ENCODE peak calls at places on chromosome 17, in five cellular contexts. S is stomach, R is A549, P is heart right ventricle, L is left ventricle myocardium inferior. D is an unnamed sample.

GRCh38 chr17:65039349-65039988 is 17.1 kb downstream of the GNA13 start:
- DNase-seq in L (no peak), P (no peak), R (no peak), S (no peak), D (peak; percentile 81)

GRCh38 chr17:68204736-68205135 is 43.1 kb upstream of the AMZ2 start:
- DNase-seq in P (peak; percentile 38), R (no peak), S (no peak), L (peak; percentile 31), D (no peak)

GRCh38 chr17:17693253-17693954 is 12.1 kb downstream of the RAI1 start:
- DNase-seq in R (peak; percentile 70), P (peak; percentile 63), S (peak; percentile 90), L (peak; percentile 70), D (no peak)

GRCh38 chr17:82332669-82333278 is 792 bp downstream of the SECTM1 start:
- DNase-seq in R (peak; percentile 58), P (peak; percentile 43), L (peak; percentile 48), S (peak; percentile 56), D (no peak)

GRCh38 chr17:55458977-55459376 is 37.3 kb upstream of the MMD start:
- DNase-seq in R (peak; percentile 61), P (no peak), S (no peak), L (no peak), D (no peak)

GRCh38 chr17:15213381-15214087 is 51.6 kb downstream of the PMP22 start:
- DNase-seq in L (no peak), S (no peak), P (no peak), R (peak; percentile 34), D (no peak)

GRCh38 chr17:45791935-45792334 is 7.8 kb downstream of the CRHR1 start:
- DNase-seq in L (no peak), P (no peak), S (peak; percentile 35), R (peak; percentile 28), D (peak; percentile 12)

GRCh38 chr17:72123964-72124791 is 3.4 kb downstream of the SOX9 start:
- DNase-seq in L (no peak), R (no peak), S (no peak), P (peak; percentile 23), D (no peak)

GRCh38 chr17:38327936-38328335 is 15.8 kb downstream of the GPR179 start:
- DNase-seq in R (no peak), P (no peak), L (no peak), S (no peak), D (no peak)

GRCh38 chr17:64147110-64148016 is 17.4 kb upstream of the ERN1 start:
- DNase-seq in P (no peak), R (peak; percentile 37), L (no peak), S (no peak), D (no peak)

GRCh38 chr17:20908373-20909273 is 134.2 kb downstream of the USP22 start:
- DNase-seq in S (peak; percentile 84), P (peak; percentile 94), L (peak; percentile 91), R (peak; percentile 89), D (no peak)

GRCh38 chr17:62101519-62101918 is 36.4 kb upstream of the MED13 start:
- DNase-seq in R (no peak), L (no peak), S (no peak), P (no peak), D (no peak)

GRCh38 chr17:7704601-7705268 is at the start of gene EFNB3:
- DNase-seq in S (no peak), P (no peak), R (peak; percentile 38), L (no peak), D (no peak)

GRCh38 chr17:17721140-17721668 is 39.9 kb downstream of the RAI1 start:
- DNase-seq in S (no peak), P (no peak), R (no peak), L (no peak), D (no peak)

GRCh38 chr17:69960755-69961154 is 114.3 kb upstream of the KCNJ16 start:
- DNase-seq in P (peak; percentile 39), R (no peak), L (peak; percentile 55), S (peak; percentile 62), D (no peak)

GRCh38 chr17:8859029-8859803 is 8.3 kb downstream of the PIK3R6 start:
- DNase-seq in L (no peak), S (no peak), R (no peak), P (no peak), D (no peak)

GRCh38 chr17:77180503-77181330 is 39.9 kb downstream of the SEC14L1 start:
- DNase-seq in P (no peak), R (no peak), S (no peak), L (no peak), D (no peak)

GRCh38 chr17:6755731-6756184 is at the start of gene XAF1:
- DNase-seq in L (peak; percentile 26), P (peak; percentile 32), S (peak; percentile 46), R (no peak), D (no peak)

GRCh38 chr17:55577011-55577586 is 65.8 kb upstream of the SMIM36 start:
- DNase-seq in P (peak; percentile 33), L (peak; percentile 53), S (no peak), R (no peak), D (no peak)

GRCh38 chr17:76248013-76248782 is 7.9 kb upstream of the RNF157 start:
- DNase-seq in R (no peak), P (no peak), L (no peak), S (peak; percentile 28), D (no peak)

GRCh38 chr17:57861000-57861736 is 11.3 kb upstream of the MRPS23 start:
- DNase-seq in R (peak; percentile 90), L (peak; percentile 64), S (peak; percentile 84), P (peak; percentile 56), D (no peak)

GRCh38 chr17:57861737-57862409 is 12.0 kb upstream of the MRPS23 start:
- DNase-seq in L (peak; percentile 78), S (peak; percentile 70), R (peak; percentile 65), P (peak; percentile 74), D (no peak)

GRCh38 chr17:57864273-57864672 is 14.4 kb upstream of the MRPS23 start:
- DNase-seq in R (no peak), S (no peak), P (no peak), L (no peak), D (no peak)

GRCh38 chr17:57862410-57862989 is 12.7 kb upstream of the MRPS23 start:
- DNase-seq in L (no peak), P (no peak), S (no peak), R (no peak), D (no peak)

DNA sequence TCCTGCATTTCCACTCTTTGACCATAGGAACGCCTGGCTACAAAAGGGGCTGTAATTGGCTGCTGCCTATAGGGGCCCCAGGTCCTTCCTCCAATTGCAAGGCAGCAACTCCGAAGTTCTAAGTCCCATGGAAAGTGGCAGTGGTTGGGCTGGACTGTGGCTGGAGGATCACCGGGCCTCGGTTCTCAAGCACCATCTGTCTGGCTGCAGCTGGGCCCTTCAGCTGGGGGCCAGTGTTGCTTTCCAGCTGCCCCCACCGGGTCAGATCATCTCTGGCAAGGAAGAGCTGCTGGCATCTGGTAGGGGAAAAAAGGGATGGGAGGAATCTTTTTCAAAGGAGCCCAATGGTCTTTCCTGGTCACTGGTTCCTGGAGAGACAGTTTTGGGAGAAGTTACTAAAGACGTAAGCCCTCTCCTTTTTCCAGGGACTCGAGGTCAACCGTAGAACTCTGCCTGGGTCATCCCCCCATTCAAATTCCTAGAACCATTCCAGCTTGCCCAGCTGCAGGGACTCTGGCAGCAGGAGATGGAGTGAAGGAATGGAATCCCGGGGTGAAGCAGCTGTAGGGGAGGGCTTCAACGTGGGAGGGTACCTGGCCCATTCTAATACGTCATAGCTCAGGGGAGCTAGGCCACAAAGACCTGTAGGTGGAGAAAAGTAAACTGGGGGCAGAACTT is 13.3 kb upstream of the MRPS23 start:
- DNase-seq in R (no peak), S (no peak), P (no peak), L (no peak), D (no peak)
- H3K27ac ChIP-seq in R (peak overlapping the region; percentile 95), S (peak overlapping the region; percentile 85), P (peak overlapping the region; percentile 85), L (peak overlapping the region; percentile 81), D (no peak overlapping the region)

DNA sequence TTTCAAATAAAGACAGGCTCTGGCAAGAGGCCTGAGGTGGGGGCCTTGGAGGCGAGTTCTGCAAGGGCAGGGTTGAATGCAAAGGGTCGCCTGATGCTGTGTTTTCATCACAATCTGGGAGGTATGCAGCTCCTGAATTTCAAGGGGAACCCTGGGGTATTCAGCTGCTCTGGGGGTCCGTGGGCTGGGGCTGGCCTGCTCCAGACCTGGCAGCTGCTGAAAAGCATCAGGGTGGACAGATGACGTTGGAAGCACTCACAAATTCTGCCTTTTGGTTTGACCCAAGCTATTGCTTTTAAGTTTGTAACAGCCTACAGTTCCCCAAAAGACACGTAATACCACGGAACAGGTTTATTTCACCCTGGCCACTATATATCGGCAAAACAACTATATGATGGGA is 1.3 kb downstream of the DNAH17 start:
- DNase-seq in L (no peak), R (no peak), P (no peak), S (no peak), D (no peak)
- H3K27ac ChIP-seq in L (peak overlapping the region; percentile 64), R (no peak overlapping the region), P (peak overlapping the region; percentile 63), S (no peak overlapping the region), D (no peak overlapping the region)

GRCh38 chr17:41870627-41871026 is 5.4 kb upstream of the KLHL11 start:
- DNase-seq in P (no peak), R (peak; percentile 44), L (no peak), S (no peak), D (no peak)
- H3K27ac ChIP-seq in P (no peak overlapping the region), R (no peak overlapping the region), L (no peak overlapping the region), S (no peak overlapping the region), D (peak overlapping the region; percentile 65)

DNA sequence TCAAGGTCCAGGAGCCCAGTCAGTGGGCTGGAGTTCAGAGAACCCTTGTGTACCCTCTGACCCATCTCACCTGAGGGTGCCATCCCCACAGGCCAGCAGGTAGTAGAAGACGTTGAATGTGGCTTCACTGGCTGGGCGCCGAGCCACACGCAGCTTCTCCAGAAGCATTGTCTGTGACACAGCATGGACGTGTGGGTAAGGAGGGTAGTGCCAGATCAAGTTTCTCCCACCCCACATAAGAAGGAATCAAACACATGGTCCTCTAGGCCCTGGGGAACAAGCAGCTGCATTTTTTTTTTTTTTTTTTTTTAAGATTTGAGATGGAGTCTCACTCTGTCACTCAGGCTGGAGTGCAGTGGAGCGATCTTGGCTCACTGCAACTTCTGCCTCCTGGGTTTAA is 60.9 kb downstream of the MYO18A start:
- DNase-seq in S (no peak), L (no peak), P (no peak), R (no peak), D (no peak)
- H3K27ac ChIP-seq in S (no peak overlapping the region), L (no peak overlapping the region), P (no peak overlapping the region), R (no peak overlapping the region), D (no peak overlapping the region)

D was measured in epithelial cell of prostate.